ENCODE peak calls at places on chromosomes 13 and 19, in ten cellular contexts. J, O, I, S, X, P, K, H, Y and Q are unnamed samples.

GRCh38 chr13:111626371-111627305 is 306.2 kb downstream of the TEX29 start:
- DNase-seq in J (no peak), O (no peak), I (no peak), S (no peak), X (no peak), P (no peak), K (no peak), H (no peak), Y (no peak), Q (no peak)

GRCh38 chr13:33073338-33073737 is 57.1 kb downstream of the KL start:
- DNase-seq in J (no peak), O (no peak), I (no peak), S (no peak), X (no peak), P (no peak), K (no peak), H (no peak), Y (no peak), Q (no peak)

GRCh38 chr13:41639955-41640780 is 182.8 kb downstream of the RGCC start:
- DNase-seq in J (peak; percentile 49), O (peak; percentile 42), I (peak; percentile 87), S (no peak), X (no peak), P (no peak), K (no peak), H (no peak), Y (no peak), Q (no peak)

GRCh38 chr13:40399756-40400155 is 266.7 kb downstream of the FOXO1 start:
- DNase-seq in J (no peak), O (no peak), I (no peak), S (no peak), X (no peak), P (no peak), K (no peak), H (no peak), Y (no peak), Q (no peak)

GRCh38 chr19:18433039-18433691 is 4.8 kb downstream of the ISYNA1 start:
- DNase-seq in J (peak; percentile 62), O (no peak), I (no peak), S (no peak), X (no peak), P (peak; percentile 81), K (no peak), H (no peak), Y (no peak), Q (peak; percentile 45)

GRCh38 chr19:38433268-38433733 is at the start of gene RYR1:
- DNase-seq in J (peak; percentile 42), O (peak; percentile 71), I (peak; percentile 10), S (peak; percentile 87), X (no peak), P (peak; percentile 66), K (no peak), H (no peak), Y (no peak), Q (peak; percentile 15)

GRCh38 chr19:3683405-3683865 is 16.8 kb downstream of the PIP5K1C start:
- DNase-seq in J (peak; percentile 76), O (no peak), I (peak; percentile 94), S (no peak), X (no peak), P (no peak), K (peak; percentile 92), H (no peak), Y (no peak), Q (peak; percentile 22)

GRCh38 chr19:19499272-19499995 is 15.9 kb downstream of the TSSK6 start:
- DNase-seq in J (no peak), O (no peak), I (no peak), S (no peak), X (no peak), P (no peak), K (no peak), H (no peak), Y (no peak), Q (no peak)

DNA sequence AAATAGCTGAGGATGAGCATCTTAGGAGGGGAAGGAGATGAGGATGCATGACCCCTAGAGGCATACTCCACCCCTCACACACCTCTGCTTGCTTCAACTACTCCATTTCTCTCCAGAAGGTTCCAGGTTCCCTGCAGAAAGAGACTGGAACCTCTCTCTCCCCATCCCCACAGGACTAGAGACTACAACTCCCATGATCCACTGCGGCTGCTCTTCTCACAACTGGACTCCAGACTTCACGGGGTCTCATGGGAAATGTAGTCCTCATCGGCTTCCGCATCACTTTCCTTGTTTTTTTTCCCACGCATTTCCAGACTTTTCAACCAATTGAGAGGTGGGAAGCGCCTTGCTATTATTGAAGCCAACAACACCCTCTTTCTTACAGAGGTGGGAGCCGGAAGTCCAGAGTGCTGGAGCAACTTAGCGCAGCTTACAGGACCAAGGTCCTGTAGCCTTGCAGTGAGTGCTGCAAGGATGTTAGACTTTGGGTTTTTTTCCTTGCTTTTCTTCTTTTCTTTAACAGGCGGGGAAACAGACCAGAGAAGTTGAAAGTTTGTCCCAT is 13.9 kb upstream of the CACNG6 start:
- DNase-seq in J (peak; percentile 94), O (peak; percentile 83), I (peak; percentile 91), S (no peak), X (peak; percentile 31), P (peak; percentile 78), K (peak; percentile 80), H (peak; percentile 78), Y (peak; percentile 81), Q (peak; percentile 56)
- H3K4me3 ChIP-seq in J (peak overlapping the region; percentile 37), O (peak overlapping the region; percentile 43), I (peak overlapping the region; percentile 46), S (peak overlapping the region; percentile 25), X (peak overlapping the region; percentile 43), P (no peak overlapping the region), K (peak overlapping the region; percentile 20), H (peak overlapping the region; percentile 55), Y (peak overlapping the region; percentile 54), Q (no peak overlapping the region)

DNA sequence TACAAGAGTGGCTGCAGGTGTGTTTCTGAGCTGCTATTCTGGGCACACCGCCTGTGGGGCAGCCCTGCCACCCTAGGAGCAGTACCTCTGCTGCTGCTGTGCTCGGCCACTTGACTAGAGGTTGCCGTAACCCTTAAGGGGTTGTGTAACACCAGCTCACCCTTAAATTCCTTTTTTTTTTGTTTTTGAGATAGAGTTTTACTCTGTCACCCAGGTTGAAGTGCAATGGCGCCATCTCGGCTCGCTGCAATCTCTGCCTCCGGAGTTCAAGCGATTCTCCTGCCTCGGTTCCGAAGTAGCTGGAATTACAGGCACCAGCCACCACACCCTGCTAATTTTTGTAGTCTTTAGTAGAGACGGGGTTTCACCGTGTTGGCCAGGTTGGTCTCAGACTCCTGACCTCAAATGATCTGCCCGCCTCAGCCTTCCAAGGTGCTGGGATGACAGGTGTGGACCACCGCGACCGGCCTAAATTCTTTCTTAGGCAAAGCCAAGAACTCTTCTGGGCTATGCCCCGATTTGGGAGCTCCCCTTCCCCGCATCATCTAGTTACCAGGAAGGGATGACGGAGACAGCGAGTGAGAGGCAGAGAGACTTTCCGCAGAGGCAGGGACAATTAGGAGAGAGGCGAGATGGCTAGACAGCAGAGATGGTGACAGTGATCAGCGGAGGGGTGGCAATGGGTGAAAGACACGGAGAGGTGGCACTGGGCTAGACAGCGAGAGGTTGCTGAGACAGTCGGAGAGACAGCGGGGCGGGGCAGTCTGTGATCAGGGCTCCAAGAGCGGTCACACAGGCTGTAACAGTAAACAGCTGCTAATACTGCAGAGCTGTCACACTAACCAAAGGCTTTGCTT is 4.4 kb upstream of the LILRA5 start:
- DNase-seq in J (no peak), O (no peak), I (no peak), S (no peak), X (no peak), P (no peak), K (no peak), H (no peak), Y (no peak), Q (no peak)
- TF ChIP-seq CTCF in J (no peak), O (no peak), I (no peak), S (no peak), X (no peak), P (no peak), K (no peak), H (no peak), Y (no peak), Q (no peak)

DNA sequence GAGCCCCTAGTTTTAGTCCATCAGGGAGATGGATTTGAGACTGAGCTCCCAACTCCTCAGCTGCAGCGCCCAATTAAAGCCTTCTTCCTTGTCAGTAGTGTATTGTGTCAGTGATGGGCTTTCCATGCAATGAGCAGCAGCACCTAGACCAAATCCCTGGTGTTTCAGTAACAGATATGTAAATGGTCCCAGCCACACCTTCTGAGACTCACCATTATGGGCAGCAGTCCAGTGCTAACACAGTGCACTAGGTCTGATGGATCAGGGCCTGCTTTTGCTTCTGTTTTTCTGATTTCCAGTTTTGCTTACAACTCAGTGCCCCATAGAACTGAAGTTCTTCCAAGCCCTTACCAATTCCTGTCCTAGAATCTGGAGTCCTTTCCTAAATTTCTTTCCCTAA is 41.8 kb upstream of the MIR17HG start:
- DNase-seq in J (no peak), O (no peak), I (no peak), S (no peak), X (no peak), P (no peak), K (no peak), H (no peak), Y (no peak), Q (no peak)
- H3K4me3 ChIP-seq in J (no peak overlapping the region), O (no peak overlapping the region), I (no peak overlapping the region), S (no peak overlapping the region), X (no peak overlapping the region), P (no peak overlapping the region), K (no peak overlapping the region), H (no peak overlapping the region), Y (no peak overlapping the region), Q (no peak overlapping the region)

GRCh38 chr19:5137114-5137513 is 168.2 kb downstream of the KDM4B start:
- DNase-seq in J (no peak), O (no peak), I (no peak), S (peak; percentile 58), X (no peak), P (no peak), K (no peak), H (no peak), Y (no peak), Q (no peak)

GRCh38 chr19:5136060-5136855 is 167.3 kb downstream of the KDM4B start:
- DNase-seq in J (no peak), O (no peak), I (no peak), S (no peak), X (no peak), P (peak; percentile 54), K (no peak), H (no peak), Y (no peak), Q (no peak)

GRCh38 chr19:5141278-5141925 is 172.5 kb downstream of the KDM4B start:
- DNase-seq in J (peak; percentile 50), O (no peak), I (peak; percentile 31), S (peak; percentile 65), X (no peak), P (peak; percentile 16), K (peak; percentile 18), H (peak; percentile 45), Y (no peak), Q (no peak)

GRCh38 chr19:5137571-5138124 is 168.7 kb downstream of the KDM4B start:
- DNase-seq in J (no peak), O (no peak), I (no peak), S (peak; percentile 61), X (no peak), P (no peak), K (no peak), H (no peak), Y (no peak), Q (no peak)

DNA sequence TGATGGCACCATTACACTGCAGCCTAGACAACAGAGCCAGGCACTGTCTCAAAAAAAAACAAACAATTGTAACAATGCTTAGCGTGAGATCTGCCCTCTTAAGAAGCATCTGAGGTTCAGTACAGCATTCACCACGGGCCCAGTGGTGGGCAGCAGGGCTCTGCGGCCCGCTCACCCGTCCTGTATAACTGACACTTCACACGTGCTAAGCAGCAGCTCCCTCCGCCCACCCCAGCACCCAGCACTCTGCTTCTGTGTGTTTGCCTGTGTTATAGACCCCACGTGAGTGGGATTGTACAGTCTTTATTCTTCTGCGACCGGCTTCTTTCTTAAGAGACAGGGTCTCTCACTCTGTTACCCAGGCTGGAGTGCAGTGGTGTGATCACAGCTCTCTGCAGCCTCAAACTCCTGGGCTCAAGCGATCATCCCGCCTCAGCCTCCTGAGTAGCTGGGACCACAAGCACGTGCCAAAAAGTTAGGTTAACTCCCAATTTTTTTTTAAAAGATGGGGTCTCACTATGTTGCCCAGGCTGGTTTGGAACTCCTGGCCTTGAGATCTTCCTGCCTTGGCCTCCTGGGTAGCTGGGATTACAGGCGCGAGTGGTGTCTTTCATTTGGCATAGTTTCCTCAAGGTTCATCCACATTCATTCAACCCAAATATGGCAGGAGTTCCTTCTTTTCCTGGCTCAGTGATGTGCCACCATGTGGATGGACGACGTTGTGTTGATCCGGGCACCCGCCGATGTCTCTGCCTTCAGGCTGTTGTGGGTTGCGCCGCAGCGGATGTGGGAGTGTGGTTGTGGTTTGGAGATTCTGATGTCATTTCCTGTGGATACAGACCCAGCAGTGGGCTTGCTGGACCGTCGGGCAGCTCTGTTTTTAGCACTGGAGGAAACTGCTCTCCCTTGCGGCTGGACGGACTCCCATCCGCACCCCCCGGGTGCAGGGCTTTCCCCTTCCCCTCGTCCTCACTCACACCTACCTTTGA is 170.0 kb downstream of the KDM4B start:
- DNase-seq in J (peak; percentile 95), O (no peak), I (peak; percentile 93), S (peak; percentile 80), X (no peak), P (peak; percentile 20), K (peak; percentile 87), H (peak; percentile 47), Y (no peak), Q (peak; percentile 24)
- TF ChIP-seq CTCF in J (peak; percentile 18), O (no peak), I (no peak), S (no peak), X (no peak), P (no peak), K (no peak), H (no peak), Y (no peak), Q (no peak)